ENCODE peak calls at places on chromosomes 1 and 21, in ten cellular contexts. L is IMR-90, X is neuronal stem cell, R is astrocyte, P is K562, S is H1, N is fibroblast of lung, Q is mammary epithelial cell, F is H9, C is neural progenitor cell. W is an unnamed sample.

GRCh38 chr1:39788758-39789570 is at the start of gene BMP8B:
- DNase-seq in N (no peak), R (no peak), S (peak), F (peak), L (no peak), Q (peak), X (no peak), C (peak), P (peak), W (no peak)

GRCh38 chr1:91700771-91701493 is 185.0 kb downstream of the TGFBR3 start:
- DNase-seq in Q (no peak), L (peak), C (no peak), S (no peak), X (no peak), R (peak), N (no peak), P (no peak), F (no peak), W (no peak)

GRCh38 chr1:244414543-244414942 is 37.2 kb downstream of the ADSS2 start:
- DNase-seq in N (peak), X (no peak), Q (peak), R (peak), P (no peak), F (no peak), C (peak), L (peak), S (no peak), W (no peak)

GRCh38 chr21:44749759-44750674 is 38.6 kb upstream of the TSPEAR start:
- DNase-seq in X (no peak), N (no peak), F (no peak), P (no peak), R (no peak), S (no peak), C (no peak), Q (no peak), L (no peak), W (no peak)

GRCh38 chr1:119475866-119476439 is 31.1 kb upstream of the HSD3B1 start:
- DNase-seq in C (peak), P (peak), Q (peak), R (no peak), L (peak), S (peak), X (peak), F (peak), N (peak), W (peak)

GRCh38 chr1:89363638-89364536 is at the start of gene GBP6:
- DNase-seq in L (no peak), Q (peak), R (no peak), N (no peak), S (peak), P (no peak), F (peak), X (no peak), C (peak), W (no peak)

GRCh38 chr1:228163004-228163753 is 2.4 kb upstream of the IBA57 start:
- DNase-seq in Q (peak), F (no peak), S (no peak), C (no peak), N (no peak), R (peak), P (no peak), L (no peak), X (no peak), W (no peak)

GRCh38 chr1:41517039-41517438 is 32.6 kb upstream of the EDN2 start:
- DNase-seq in S (no peak), Q (no peak), R (no peak), F (no peak), C (no peak), N (no peak), L (no peak), P (no peak), X (no peak), W (peak)

GRCh38 chr1:51488372-51489050 is 30.6 kb downstream of the EPS15 start:
- DNase-seq in N (no peak), S (no peak), R (no peak), P (no peak), Q (peak), C (no peak), L (peak), X (no peak), F (no peak), W (peak)

GRCh38 chr1:235663628-235664027 is 14.0 kb upstream of the GNG4 start:
- DNase-seq in P (no peak), N (no peak), Q (no peak), L (no peak), R (no peak), S (no peak), C (no peak), F (no peak), X (no peak), W (no peak)

GRCh38 chr1:150272379-150272840 is at the start of gene C1orf54:
- DNase-seq in L (peak), N (peak), S (peak), R (peak), C (peak), Q (no peak), X (peak), P (no peak), F (peak), W (peak)

GRCh38 chr1:234957330-234958065 is 171.1 kb downstream of the TOMM20 start:
- DNase-seq in C (peak), P (peak), R (peak), X (peak), Q (no peak), F (peak), S (peak), L (peak), N (peak), W (no peak)

GRCh38 chr1:171643156-171643555 is 9.3 kb downstream of the MYOC start:
- DNase-seq in L (no peak), C (no peak), P (no peak), F (no peak), X (no peak), R (no peak), S (no peak), Q (no peak), N (no peak), W (no peak)

GRCh38 chr1:216447898-216448568 is 24.8 kb upstream of the USH2A start:
- DNase-seq in N (no peak), C (no peak), L (peak), F (no peak), S (no peak), R (peak), X (no peak), P (no peak), Q (peak), W (no peak)

GRCh38 chr1:2095981-2096736 is 45.9 kb downstream of the PRKCZ start:
- DNase-seq in N (no peak), P (no peak), X (no peak), Q (no peak), L (no peak), C (no peak), F (no peak), S (no peak), R (no peak), W (no peak)

GRCh38 chr1:212858461-212859265 is 588 bp downstream of the FLVCR1 start:
- DNase-seq in X (no peak), N (peak), C (peak), S (no peak), P (no peak), Q (peak), R (peak), L (peak), F (no peak), W (peak)

GRCh38 chr1:105894006-105894405 is 1162.5 kb upstream of the PRMT6 start:
- DNase-seq in L (peak), S (no peak), P (no peak), C (no peak), F (no peak), R (peak), N (no peak), Q (no peak), X (no peak), W (no peak)

GRCh38 chr1:175969236-175969635 is 225.8 kb upstream of the TNR start:
- DNase-seq in R (no peak), F (no peak), Q (no peak), P (no peak), N (no peak), X (no peak), C (no peak), S (no peak), L (no peak), W (no peak)

GRCh38 chr1:111725192-111725591 is 14.0 kb downstream of the INKA2 start:
- DNase-seq in F (peak), N (no peak), L (no peak), C (peak), Q (no peak), P (no peak), X (peak), R (no peak), S (peak), W (no peak)

GRCh38 chr1:170402451-170403311 is 129.3 kb upstream of the GORAB start:
- DNase-seq in L (no peak), R (peak), C (no peak), Q (no peak), N (no peak), X (no peak), F (no peak), P (no peak), S (no peak), W (no peak)

GRCh38 chr21:16533692-16534407 is 804.1 kb downstream of the USP25 start:
- DNase-seq in N (no peak), F (no peak), S (no peak), P (no peak), L (no peak), X (no peak), C (no peak), Q (no peak), R (peak), W (no peak)

GRCh38 chr1:25033828-25034451 is 103.9 kb upstream of the RUNX3 start:
- DNase-seq in S (no peak), C (no peak), X (no peak), F (no peak), L (no peak), N (no peak), R (no peak), P (no peak), Q (no peak), W (no peak)

GRCh38 chr1:207218512-207219352 is 102.7 kb upstream of the CD55 start:
- DNase-seq in L (no peak), C (no peak), F (no peak), R (no peak), N (no peak), S (no peak), X (no peak), P (no peak), Q (peak), W (no peak)

GRCh38 chr1:21077085-21077484 is 99.6 kb downstream of the EIF4G3 start:
- DNase-seq in F (no peak), C (no peak), N (peak), R (peak), P (no peak), X (no peak), L (peak), S (no peak), Q (peak), W (no peak)

GRCh38 chr1:52546852-52547251 is 6.0 kb downstream of the TUT4 start:
- DNase-seq in C (no peak), L (no peak), X (no peak), Q (no peak), N (no peak), P (no peak), R (no peak), F (no peak), S (no peak), W (no peak)

GRCh38 chr1:97693601-97694000 is 227.2 kb downstream of the DPYD start:
- DNase-seq in C (no peak), Q (no peak), F (no peak), N (no peak), S (no peak), P (no peak), L (no peak), X (no peak), R (no peak), W (no peak)

GRCh38 chr1:192986110-192986747 is 72.9 kb downstream of the UCHL5 start:
- DNase-seq in N (no peak), L (peak), S (no peak), F (no peak), P (peak), X (no peak), R (peak), C (no peak), Q (peak), W (no peak)

GRCh38 chr1:221699582-221700519 is 42.0 kb downstream of the DUSP10 start:
- DNase-seq in S (no peak), X (no peak), R (peak), Q (no peak), N (no peak), C (no peak), L (peak), P (no peak), F (no peak), W (no peak)

GRCh38 chr1:170290971-170291370 is 145.2 kb downstream of the NTMT2 start:
- DNase-seq in P (no peak), Q (no peak), L (peak), F (no peak), N (no peak), C (no peak), S (no peak), R (no peak), X (no peak), W (no peak)

GRCh38 chr21:36932417-36932816 is 34.1 kb downstream of the HLCS start:
- DNase-seq in C (no peak), N (no peak), F (no peak), P (no peak), S (no peak), X (no peak), L (no peak), Q (no peak), R (no peak), W (peak)
- H2AFZ ChIP-seq in C (no peak), N (no peak), F (no peak), P (no peak), S (no peak), X (no peak), L (no peak), Q (no peak), R (no peak), W (peak)

GRCh38 chr1:67688526-67689219 is 3.7 kb downstream of the GADD45A start:
- DNase-seq in R (no peak), P (peak), L (no peak), S (no peak), F (no peak), Q (no peak), C (peak), X (no peak), N (no peak), W (no peak)
- H3K9ac ChIP-seq in R (peak), P (peak), L (peak), S (no peak), F (no peak), Q (no peak), C (no peak), X (no peak), N (no peak), W (no peak)

DNA sequence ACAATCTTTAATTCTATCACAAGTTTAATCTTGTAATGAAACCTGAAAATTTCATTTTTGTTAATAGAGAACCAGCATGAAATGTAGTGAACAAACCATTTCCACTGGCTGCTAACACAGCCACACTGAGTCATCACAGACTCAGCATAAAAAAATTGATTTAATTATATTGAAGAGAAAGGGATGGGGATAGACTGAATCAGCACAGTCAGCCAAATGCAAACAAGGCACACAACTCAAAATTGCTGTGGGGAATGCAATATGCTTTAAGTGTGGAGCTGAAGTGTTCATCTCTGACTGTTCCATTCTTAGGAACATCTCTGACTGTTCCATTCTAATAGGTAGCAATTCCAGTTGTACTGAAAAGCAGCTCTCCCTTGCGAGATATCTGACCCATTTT is 299.8 kb downstream of the MRPL39 start:
- DNase-seq in L (peak), C (no peak), F (no peak), X (no peak), P (no peak), R (peak), N (peak), S (no peak), Q (no peak), W (no peak)
- H2AFZ ChIP-seq in L (no peak), C (no peak), F (no peak), X (no peak), P (no peak), R (no peak), N (no peak), S (no peak), Q (no peak), W (no peak)

GRCh38 chr1:83029050-83029449 is 969.9 kb downstream of the TTLL7 start:
- DNase-seq in F (no peak), C (peak), L (no peak), R (no peak), Q (no peak), P (no peak), X (no peak), N (no peak), S (no peak), W (no peak)

GRCh38 chr1:83033682-83034081 is 965.2 kb downstream of the TTLL7 start:
- DNase-seq in R (peak), P (no peak), L (no peak), C (no peak), S (no peak), F (no peak), N (peak), X (no peak), Q (peak), W (no peak)

GRCh38 chr1:83029916-83030315 is 969.0 kb downstream of the TTLL7 start:
- DNase-seq in Q (no peak), F (no peak), X (no peak), R (peak), L (no peak), N (peak), P (no peak), S (no peak), C (no peak), W (no peak)

GRCh38 chr1:83034846-83035245 is 964.1 kb downstream of the TTLL7 start:
- DNase-seq in Q (peak), X (no peak), N (peak), F (no peak), L (no peak), C (no peak), P (no peak), R (no peak), S (no peak), W (no peak)
- H3K9ac ChIP-seq in Q (no peak), X (no peak), N (no peak), F (no peak), L (no peak), C (no peak), P (no peak), R (no peak), S (no peak), W (no peak)

DNA sequence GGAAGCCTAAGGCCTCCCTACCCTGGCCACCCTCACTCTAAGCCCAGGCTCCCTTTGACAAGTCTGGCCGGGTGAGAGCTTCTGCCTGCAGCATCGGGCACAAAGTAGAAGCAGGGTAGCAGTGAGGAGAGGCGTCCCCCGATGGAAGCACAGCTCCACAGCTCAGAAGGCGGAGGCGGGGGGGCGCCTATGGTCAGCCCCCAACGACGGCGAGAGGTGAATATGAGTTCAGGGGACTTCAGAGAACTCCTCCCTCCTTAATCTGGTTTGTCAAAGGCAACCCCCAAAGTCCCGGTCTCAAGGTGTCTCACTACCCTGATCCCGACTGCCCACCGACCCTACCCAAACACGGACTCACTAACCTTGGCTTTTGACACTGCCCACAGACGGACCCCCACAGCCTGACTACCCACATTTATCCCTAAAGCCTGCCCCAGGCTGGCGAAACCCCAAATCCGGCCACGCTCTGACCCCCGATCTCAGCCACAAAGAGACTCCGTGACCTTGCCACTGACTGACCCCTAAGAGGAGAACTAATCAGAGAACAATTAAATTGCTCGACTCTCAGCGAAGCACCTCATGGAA is 5.3 kb downstream of the ID3 start:
- DNase-seq in P (no peak), Q (no peak), L (no peak), X (no peak), N (no peak), R (no peak), F (peak), S (no peak), C (peak), W (no peak)
- H2AFZ ChIP-seq in P (peak), Q (peak), L (peak), X (peak), N (no peak), R (peak), F (no peak), S (no peak), C (no peak), W (peak)

GRCh38 chr1:218812360-218812759 is 361.3 kb upstream of the LYPLAL1 start:
- DNase-seq in X (no peak), F (no peak), L (no peak), S (no peak), P (no peak), R (no peak), N (no peak), Q (no peak), C (no peak), W (peak)

GRCh38 chr1:218817747-218818146 is 355.9 kb upstream of the LYPLAL1 start:
- DNase-seq in F (no peak), S (no peak), P (no peak), L (peak), R (no peak), Q (no peak), N (peak), C (no peak), X (no peak), W (no peak)

GRCh38 chr1:218816999-218817398 is 356.7 kb upstream of the LYPLAL1 start:
- DNase-seq in C (no peak), S (no peak), R (no peak), X (no peak), Q (no peak), F (no peak), P (no peak), N (peak), L (no peak), W (peak)

GRCh38 chr1:218813247-218813646 is 360.4 kb upstream of the LYPLAL1 start:
- DNase-seq in S (no peak), Q (peak), R (peak), X (no peak), C (no peak), L (peak), F (no peak), N (peak), P (no peak), W (peak)

GRCh38 chr1:218815076-218815475 is 358.6 kb upstream of the LYPLAL1 start:
- DNase-seq in Q (no peak), C (no peak), R (no peak), P (no peak), L (no peak), S (no peak), N (no peak), X (no peak), F (no peak), W (peak)
- H3K9ac ChIP-seq in Q (no peak), C (no peak), R (no peak), P (no peak), L (no peak), S (no peak), N (no peak), X (no peak), F (no peak), W (no peak)

DNA sequence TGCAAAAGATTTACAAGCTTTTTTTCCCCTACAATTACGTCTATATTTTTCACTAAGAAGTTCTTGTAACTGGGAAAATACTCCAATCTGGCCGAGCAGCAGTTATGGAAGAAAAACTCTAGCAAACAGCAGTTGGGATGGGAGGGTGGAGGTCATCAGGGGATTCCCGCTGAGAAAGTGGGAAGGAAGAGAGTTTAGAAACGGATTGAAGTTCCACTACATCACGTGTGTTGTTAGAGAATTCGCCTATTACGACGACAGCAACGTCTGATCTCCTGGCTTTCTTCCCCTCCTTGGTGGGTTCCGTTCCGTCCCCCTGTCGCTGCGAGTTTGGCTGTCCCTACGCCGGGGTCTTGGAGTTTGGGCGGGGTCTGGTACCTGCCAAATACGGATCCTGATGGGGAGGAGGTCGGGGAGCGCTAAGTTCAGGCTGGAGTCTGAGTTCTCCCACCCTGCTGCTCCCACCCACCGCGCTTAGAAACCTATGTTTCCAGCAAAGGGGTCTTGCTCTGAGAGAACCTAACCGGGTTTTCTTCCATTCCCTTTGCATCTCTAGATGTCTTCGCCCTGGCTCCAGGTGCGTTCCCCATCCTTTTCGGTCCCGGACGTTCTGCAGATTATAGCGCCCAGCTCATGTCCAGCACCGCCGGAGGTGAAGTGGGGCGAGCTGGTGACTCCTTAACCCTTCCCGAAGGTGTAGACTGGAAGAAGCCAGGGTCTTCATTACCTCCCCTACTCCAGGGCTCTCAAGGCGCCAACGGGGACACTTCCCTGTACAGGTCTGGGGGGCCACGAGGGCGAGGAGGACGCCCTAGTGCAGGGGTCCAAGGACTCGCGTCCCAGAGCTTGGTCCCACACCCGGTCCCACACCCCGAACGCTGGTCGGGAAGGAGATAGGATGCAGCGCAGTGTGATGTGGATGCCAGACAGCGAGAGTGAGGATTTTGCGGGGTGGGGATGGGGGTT is 688 bp upstream of the KCNK2 start:
- DNase-seq in F (peak), Q (no peak), S (peak), C (peak), L (peak), R (no peak), N (no peak), P (no peak), X (peak), W (no peak)
- H2AFZ ChIP-seq in F (no peak), Q (peak), S (no peak), C (peak), L (peak), R (peak), N (peak), P (no peak), X (peak), W (no peak)

W was measured in Karpas-422.